ENCODE peak calls at places on chromosomes 13 and 19, in five cellular contexts. L, O, T, A and H are unnamed samples.

GRCh38 chr19:1259206-1259872 is 9.8 kb upstream of the CIRBP start:
- DNase-seq in T (peak; percentile 81), O (peak; percentile 74), A (peak; percentile 78), L (peak; percentile 87), H (peak; percentile 85)

GRCh38 chr19:51547397-51548212 is 16.1 kb upstream of the SIGLEC6 start:
- DNase-seq in T (no peak), A (no peak), O (no peak), L (no peak), H (no peak)

GRCh38 chr13:24725379-24725778 is 38.6 kb upstream of the RNF17 start:
- DNase-seq in O (no peak), T (no peak), L (no peak), A (no peak), H (no peak)

GRCh38 chr19:14361824-14362223 is 19.4 kb upstream of the ADGRE5 start:
- DNase-seq in A (no peak), L (no peak), T (peak; percentile 76), O (no peak), H (no peak)

GRCh38 chr13:37407156-37407555 is 191.4 kb downstream of the POSTN start:
- DNase-seq in A (no peak), T (no peak), L (no peak), O (no peak), H (no peak)

GRCh38 chr19:5635427-5635826 is 12.5 kb downstream of the SAFB start:
- DNase-seq in L (no peak), O (no peak), A (no peak), T (no peak), H (no peak)

GRCh38 chr13:63393112-63393511 is 1977.5 kb upstream of the PCDH20 start:
- DNase-seq in L (no peak), A (no peak), T (peak; percentile 3), O (no peak), H (no peak)

GRCh38 chr19:4636151-4636717 is 3.1 kb upstream of the TNFAIP8L1 start:
- DNase-seq in A (peak; percentile 64), O (peak; percentile 74), T (peak; percentile 79), L (peak; percentile 84), H (peak; percentile 54)

GRCh38 chr19:10228925-10229324 is 2.2 kb downstream of the S1PR2 start:
- DNase-seq in O (peak; percentile 70), L (peak; percentile 48), A (peak; percentile 48), T (peak; percentile 87), H (no peak)

GRCh38 chr13:99362362-99362761 is 55.2 kb upstream of the GPR183 start:
- DNase-seq in A (no peak), T (no peak), L (no peak), O (no peak), H (no peak)

DNA sequence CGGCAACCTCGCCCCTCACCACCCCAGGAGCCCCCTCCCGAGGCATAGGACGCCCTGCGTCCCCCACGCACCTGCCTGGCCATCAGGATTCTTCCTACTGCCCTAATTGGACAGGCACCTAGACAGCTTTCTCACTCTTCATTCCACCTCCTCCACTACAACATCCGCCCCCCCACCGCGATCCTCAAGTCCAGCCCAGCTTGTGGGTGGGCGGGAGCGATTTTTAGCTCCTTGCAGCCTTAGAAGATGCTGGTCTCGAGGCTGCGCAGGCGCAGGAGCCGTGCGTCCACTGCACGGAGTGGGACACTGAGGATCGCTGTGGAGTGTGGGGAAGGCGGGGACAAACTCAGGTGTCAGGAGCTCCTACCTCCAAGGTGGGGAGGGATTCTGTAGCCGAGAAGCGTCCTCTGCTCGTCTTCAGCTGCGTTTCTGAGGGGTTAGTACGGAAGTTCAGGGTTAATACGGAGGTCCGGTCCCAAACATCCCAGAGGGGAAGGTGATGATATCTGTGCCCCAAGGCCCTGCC is at the start of gene RTBDN:
- DNase-seq in T (peak; percentile 71), A (no peak), L (no peak), O (peak; percentile 28), H (no peak)
- TF ChIP-seq EZH2 in T (no peak), A (no peak), L (peak; percentile 46), O (no peak), H (no peak)

GRCh38 chr13:39526499-39526898 is 76.5 kb downstream of the LHFPL6 start:
- DNase-seq in A (no peak), L (no peak), O (no peak), T (no peak), H (no peak)
- H3K9me2 ChIP-seq in A (no peaks in the 10 kb centered on the region), L (no peaks in the 10 kb centered on the region), O (no peaks in the 10 kb centered on the region), T (no peaks in the 10 kb centered on the region), H (no peaks in the 10 kb centered on the region)

DNA sequence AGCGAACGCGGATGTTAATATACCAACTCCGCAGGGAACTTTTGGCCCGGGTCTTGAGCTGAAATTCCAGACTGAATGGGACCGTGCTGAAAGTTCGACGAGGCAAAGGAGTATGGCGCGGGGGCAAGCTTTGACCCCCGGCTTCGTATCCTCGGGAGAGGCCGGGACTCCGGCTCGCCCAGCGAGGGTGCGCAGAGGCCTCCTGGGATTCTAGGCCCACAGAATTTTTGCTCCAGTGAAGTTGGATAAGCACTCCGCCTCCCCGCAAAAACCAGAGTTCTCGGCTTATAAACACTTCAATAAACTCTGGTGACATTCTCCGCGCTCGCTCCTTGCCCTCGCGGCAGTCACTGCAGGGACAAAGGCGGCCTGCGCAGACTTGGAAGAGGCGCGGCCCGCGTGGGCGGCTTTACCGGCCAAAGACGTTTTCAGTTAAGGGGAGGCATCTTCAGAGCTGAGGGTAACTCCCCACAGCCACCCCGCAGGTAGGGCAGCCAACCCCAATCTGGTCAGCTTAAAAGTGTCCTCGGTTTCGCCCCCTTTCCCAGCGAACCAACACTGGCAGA is 112.6 kb downstream of the KCNRG start:
- DNase-seq in O (no peak), A (no peak), L (peak; percentile 43), T (peak; percentile 77), H (no peak)
- TF ChIP-seq EZH2 in O (no peak), A (no peak), L (no peak), T (peak; percentile 55), H (no peak)

GRCh38 chr19:46716672-46717033 is 261 bp downstream of the PRKD2 start:
- DNase-seq in T (peak; percentile 44), L (no peak), O (peak; percentile 37), A (no peak), H (no peak)
- H3K9me2 ChIP-seq in T (no peaks in the 10 kb centered on the region), L (no peaks in the 10 kb centered on the region), O (no peaks in the 10 kb centered on the region), A (no peaks in the 10 kb centered on the region), H (no peaks in the 10 kb centered on the region)

GRCh38 chr19:41912899-41913475 is 15.3 kb downstream of the ERFL start:
- DNase-seq in T (peak; percentile 76), O (peak; percentile 52), A (no peak), L (no peak), H (no peak)
- TF ChIP-seq EZH2 in T (no peak), O (no peak), A (no peak), L (peak; percentile 7), H (no peak)

DNA sequence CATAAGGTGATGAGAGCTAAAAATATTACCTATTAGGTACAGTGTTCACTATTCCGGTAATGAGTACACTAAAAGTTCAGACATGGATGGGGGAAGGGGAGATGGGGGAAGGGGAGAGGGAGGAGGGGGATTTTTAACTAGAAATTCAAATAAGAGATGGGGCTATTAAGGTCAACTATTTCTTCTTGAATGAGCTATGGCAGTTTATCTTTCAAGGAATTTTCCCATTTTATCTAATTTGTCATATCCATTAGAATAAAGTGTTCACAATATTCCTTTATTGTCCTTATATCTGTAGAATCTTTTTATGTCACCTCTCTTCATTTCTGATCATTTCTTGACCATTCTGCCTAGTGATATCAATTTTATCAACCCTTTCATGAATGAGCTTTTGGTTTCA is 362.4 kb downstream of the SUCLA2 start:
- DNase-seq in O (no peak), A (no peak), T (no peak), L (no peak), H (no peak)
- H3K9me2 ChIP-seq in O (no peaks in the 10 kb centered on the region), A (no peaks in the 10 kb centered on the region), T (peaks cover 4% of the 10 kb centered on the region), L (no peaks in the 10 kb centered on the region), H (no peaks in the 10 kb centered on the region)

DNA sequence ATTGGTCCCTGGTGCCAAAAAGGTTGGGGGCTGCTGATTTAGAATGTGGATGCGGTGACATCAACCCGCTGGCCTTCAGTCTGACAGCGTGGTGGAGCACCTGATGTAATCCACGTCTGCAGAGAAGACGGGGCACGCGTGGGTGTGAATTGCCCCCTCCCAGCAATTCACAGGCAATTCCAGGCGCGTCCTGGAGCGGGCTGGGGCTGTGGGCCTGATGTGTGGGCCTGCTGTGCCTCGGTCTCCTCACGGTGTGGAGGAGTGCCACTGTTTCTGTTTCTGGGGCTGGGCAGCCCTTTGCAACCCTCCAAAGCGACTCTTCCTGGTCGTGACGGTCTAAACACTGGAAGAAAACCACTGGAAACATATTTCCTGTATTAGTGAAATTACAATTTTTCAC is 213.8 kb upstream of the SOX1 start:
- DNase-seq in T (no peak), A (no peak), O (no peak), L (no peak), H (no peak)
- TF ChIP-seq EZH2 in T (no peak), A (no peak), O (no peak), L (no peak), H (no peak)

DNA sequence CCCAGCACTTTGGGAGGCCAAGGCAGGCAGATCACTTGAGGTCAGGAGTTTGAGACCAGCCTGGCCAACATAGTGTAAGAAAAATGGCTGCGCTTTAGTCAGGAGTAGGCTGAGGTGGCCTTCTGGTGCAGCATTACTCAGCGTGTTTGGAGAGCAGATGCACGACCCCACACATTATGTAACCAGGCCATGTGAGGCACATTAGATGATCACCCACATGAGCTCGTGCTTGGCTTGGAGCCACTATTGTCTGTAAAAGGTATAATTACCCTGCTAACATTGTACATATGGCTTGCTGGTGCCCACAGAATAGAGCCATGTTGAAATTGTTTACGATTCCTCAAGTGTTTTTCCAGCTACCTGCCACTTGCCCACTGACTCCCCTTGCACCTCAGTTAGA is 24.0 kb upstream of the SCEL start:
- DNase-seq in A (no peak), L (no peak), T (no peak), O (no peak), H (no peak)
- H3K9me2 ChIP-seq in A (no peaks in the 10 kb centered on the region), L (no peaks in the 10 kb centered on the region), T (no peaks in the 10 kb centered on the region), O (no peaks in the 10 kb centered on the region), H (no peaks in the 10 kb centered on the region)

DNA sequence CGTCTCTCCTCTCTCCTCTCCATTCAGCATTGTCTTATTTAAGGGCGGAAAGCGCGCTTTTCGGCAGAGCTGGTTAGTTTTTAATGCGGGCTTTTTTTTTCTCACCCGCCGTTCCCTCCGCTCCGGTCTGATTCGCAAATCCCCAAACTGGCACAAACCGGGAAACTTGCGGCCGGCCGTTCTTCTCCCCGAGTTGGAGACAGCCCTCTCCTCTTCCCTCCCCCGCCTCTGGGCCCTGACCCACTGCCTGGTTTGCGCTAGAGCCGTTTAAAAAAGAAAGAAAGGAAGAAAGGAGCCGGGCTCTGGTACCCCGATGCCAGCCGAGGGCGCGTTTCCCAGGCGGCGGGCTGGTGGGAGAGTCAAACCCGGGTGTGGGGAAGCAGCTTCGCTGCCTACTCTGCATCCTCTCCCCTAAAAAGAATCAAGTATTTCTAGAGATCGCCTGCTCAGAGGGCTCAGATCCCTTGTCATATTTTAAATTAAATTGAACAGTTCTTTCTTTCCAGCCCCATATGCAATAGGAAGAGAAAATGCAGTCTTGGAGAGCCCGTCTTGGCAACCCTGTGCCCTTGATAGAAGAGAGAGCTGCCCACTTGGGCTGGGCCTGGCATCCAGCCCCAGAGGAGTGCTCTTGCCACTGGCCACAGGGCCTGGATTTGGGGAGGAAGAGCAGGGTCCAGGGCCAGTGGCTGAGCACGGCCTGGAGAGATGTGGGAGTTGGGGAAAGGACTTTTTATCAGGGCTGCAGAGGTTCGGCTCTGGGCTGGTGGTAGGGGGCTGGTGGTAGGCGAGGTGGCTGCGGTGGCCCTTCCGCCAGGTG is 19.0 kb downstream of the NFIX start:
- DNase-seq in O (peak; percentile 71), T (peak; percentile 70), L (no peak), A (no peak), H (no peak)
- TF ChIP-seq EZH2 in O (no peak), T (peak; percentile 95), L (peak; percentile 74), A (no peak), H (no peak)

DNA sequence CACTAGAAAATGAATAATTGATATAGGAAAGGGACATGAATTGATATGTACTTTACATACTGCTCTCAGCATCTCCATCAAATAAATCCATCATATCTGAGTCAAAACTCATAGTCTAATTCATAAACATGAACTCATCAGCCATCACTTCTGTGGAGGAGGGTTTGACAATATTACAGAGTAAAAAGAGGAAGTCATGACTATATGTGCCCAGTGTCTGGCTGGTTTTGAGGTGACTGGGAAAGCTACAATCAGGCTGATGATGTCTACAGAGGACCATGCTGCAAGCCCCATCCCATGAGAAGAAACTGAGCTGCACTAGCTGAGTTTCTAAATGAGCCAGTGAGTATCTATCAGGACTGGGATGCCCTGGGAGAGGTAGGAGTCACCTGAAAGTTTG is 417.9 kb downstream of the TSHZ3 start:
- DNase-seq in O (no peak), A (no peak), L (no peak), T (no peak), H (no peak)
- H3K9me2 ChIP-seq in O (no peaks in the 10 kb centered on the region), A (no peaks in the 10 kb centered on the region), L (no peaks in the 10 kb centered on the region), T (peaks cover 10% of the 10 kb centered on the region), H (no peaks in the 10 kb centered on the region)